ENCODE peak calls at places on chromosome 2, in ten cellular contexts. One of them, this sample, is unnamed.

GRCh38 chr2:103169856-103170255 is 408.0 kb downstream of the TMEM182 start:
- DNase-seq in C1 segment of cervical spinal cord: no peak
- DNase-seq in T-cell: no peak
- DNase-seq in kidney: no peak
- DNase-seq in NCI-H1105 treated with DMSO at 0.1 percent for 48 hours: no peak
- DNase-seq in brain microvascular endothelial cell: no peak
- DNase-seq in posterior cingulate gyrus: no peak
- DNase-seq in AG09309: no peak
- DNase-seq in NCI-H2081: no peak
- DNase-seq in NCI-H1930: no peak
- DNase-seq in this sample: no peak

GRCh38 chr2:227228061-227228667 is 63.7 kb downstream of the COL4A3 start:
- DNase-seq in C1 segment of cervical spinal cord: no peak
- DNase-seq in T-cell: no peak
- DNase-seq in kidney: peak
- DNase-seq in NCI-H1105 treated with DMSO at 0.1 percent for 48 hours: peak
- DNase-seq in brain microvascular endothelial cell: no peak
- DNase-seq in posterior cingulate gyrus: no peak
- DNase-seq in AG09309: no peak
- DNase-seq in NCI-H2081: peak
- DNase-seq in NCI-H1930: no peak
- DNase-seq in this sample: peak

GRCh38 chr2:215386566-215386965 is 49.3 kb downstream of the FN1 start:
- DNase-seq in C1 segment of cervical spinal cord: no peak
- DNase-seq in T-cell: no peak
- DNase-seq in kidney: no peak
- DNase-seq in NCI-H1105 treated with DMSO at 0.1 percent for 48 hours: no peak
- DNase-seq in brain microvascular endothelial cell: no peak
- DNase-seq in posterior cingulate gyrus: no peak
- DNase-seq in AG09309: no peak
- DNase-seq in NCI-H2081: no peak
- DNase-seq in NCI-H1930: no peak
- DNase-seq in this sample: no peak

GRCh38 chr2:241859436-241860183 is 916 bp upstream of the PDCD1 start:
- DNase-seq in C1 segment of cervical spinal cord: no peak
- DNase-seq in T-cell: no peak
- DNase-seq in kidney: peak
- DNase-seq in NCI-H1105 treated with DMSO at 0.1 percent for 48 hours: no peak
- DNase-seq in brain microvascular endothelial cell: no peak
- DNase-seq in posterior cingulate gyrus: peak
- DNase-seq in AG09309: no peak
- DNase-seq in NCI-H2081: no peak
- DNase-seq in NCI-H1930: no peak
- DNase-seq in this sample: no peak

GRCh38 chr2:40371525-40372277 is 80.2 kb downstream of the SLC8A1 start:
- DNase-seq in C1 segment of cervical spinal cord: no peak
- DNase-seq in T-cell: no peak
- DNase-seq in kidney: no peak
- DNase-seq in NCI-H1105 treated with DMSO at 0.1 percent for 48 hours: peak
- DNase-seq in brain microvascular endothelial cell: peak
- DNase-seq in posterior cingulate gyrus: peak
- DNase-seq in AG09309: no peak
- DNase-seq in NCI-H2081: peak
- DNase-seq in NCI-H1930: no peak
- DNase-seq in this sample: no peak

GRCh38 chr2:70960833-70961647 is 17.4 kb upstream of the ANKRD53 start:
- DNase-seq in C1 segment of cervical spinal cord: no peak
- DNase-seq in T-cell: no peak
- DNase-seq in kidney: no peak
- DNase-seq in NCI-H1105 treated with DMSO at 0.1 percent for 48 hours: no peak
- DNase-seq in brain microvascular endothelial cell: no peak
- DNase-seq in posterior cingulate gyrus: peak
- DNase-seq in AG09309: no peak
- DNase-seq in NCI-H2081: no peak
- DNase-seq in NCI-H1930: no peak
- DNase-seq in this sample: no peak

GRCh38 chr2:217789003-217789735 is 213.6 kb downstream of the TNS1 start:
- DNase-seq in C1 segment of cervical spinal cord: peak
- DNase-seq in T-cell: peak
- DNase-seq in kidney: peak
- DNase-seq in NCI-H1105 treated with DMSO at 0.1 percent for 48 hours: peak
- DNase-seq in brain microvascular endothelial cell: peak
- DNase-seq in posterior cingulate gyrus: peak
- DNase-seq in AG09309: no peak
- DNase-seq in NCI-H2081: peak
- DNase-seq in NCI-H1930: peak
- DNase-seq in this sample: no peak

GRCh38 chr2:228630786-228631185 is 449.3 kb upstream of the SPHKAP start:
- DNase-seq in C1 segment of cervical spinal cord: no peak
- DNase-seq in T-cell: no peak
- DNase-seq in kidney: no peak
- DNase-seq in NCI-H1105 treated with DMSO at 0.1 percent for 48 hours: no peak
- DNase-seq in brain microvascular endothelial cell: no peak
- DNase-seq in posterior cingulate gyrus: no peak
- DNase-seq in AG09309: no peak
- DNase-seq in NCI-H2081: no peak
- DNase-seq in NCI-H1930: no peak
- DNase-seq in this sample: no peak

GRCh38 chr2:213221962-213222361 is 62.3 kb upstream of the SPAG16 start:
- DNase-seq in C1 segment of cervical spinal cord: no peak
- DNase-seq in T-cell: no peak
- DNase-seq in kidney: no peak
- DNase-seq in NCI-H1105 treated with DMSO at 0.1 percent for 48 hours: no peak
- DNase-seq in brain microvascular endothelial cell: peak
- DNase-seq in posterior cingulate gyrus: no peak
- DNase-seq in AG09309: no peak
- DNase-seq in NCI-H2081: no peak
- DNase-seq in NCI-H1930: no peak
- DNase-seq in this sample: no peak

GRCh38 chr2:9354318-9354717 is 69.0 kb downstream of the ITGB1BP1 start:
- DNase-seq in C1 segment of cervical spinal cord: no peak
- DNase-seq in T-cell: no peak
- DNase-seq in kidney: no peak
- DNase-seq in NCI-H1105 treated with DMSO at 0.1 percent for 48 hours: no peak
- DNase-seq in brain microvascular endothelial cell: no peak
- DNase-seq in posterior cingulate gyrus: no peak
- DNase-seq in AG09309: no peak
- DNase-seq in NCI-H2081: no peak
- DNase-seq in NCI-H1930: no peak
- DNase-seq in this sample: no peak

GRCh38 chr2:40041983-40042382 is 262.9 kb upstream of the THUMPD2 start:
- DNase-seq in C1 segment of cervical spinal cord: no peak
- DNase-seq in T-cell: no peak
- DNase-seq in kidney: no peak
- DNase-seq in NCI-H1105 treated with DMSO at 0.1 percent for 48 hours: no peak
- DNase-seq in brain microvascular endothelial cell: peak
- DNase-seq in posterior cingulate gyrus: no peak
- DNase-seq in AG09309: peak
- DNase-seq in NCI-H2081: no peak
- DNase-seq in NCI-H1930: no peak
- DNase-seq in this sample: no peak

GRCh38 chr2:30958571-30959220 is 151.4 kb upstream of the CAPN13 start:
- DNase-seq in C1 segment of cervical spinal cord: no peak
- DNase-seq in T-cell: no peak
- DNase-seq in kidney: no peak
- DNase-seq in NCI-H1105 treated with DMSO at 0.1 percent for 48 hours: no peak
- DNase-seq in brain microvascular endothelial cell: no peak
- DNase-seq in posterior cingulate gyrus: no peak
- DNase-seq in AG09309: no peak
- DNase-seq in NCI-H2081: no peak
- DNase-seq in NCI-H1930: no peak
- DNase-seq in this sample: no peak

GRCh38 chr2:129936334-129936934 is 43.0 kb upstream of the RAB6C start:
- DNase-seq in C1 segment of cervical spinal cord: no peak
- DNase-seq in T-cell: peak
- DNase-seq in kidney: no peak
- DNase-seq in NCI-H1105 treated with DMSO at 0.1 percent for 48 hours: no peak
- DNase-seq in brain microvascular endothelial cell: no peak
- DNase-seq in posterior cingulate gyrus: no peak
- DNase-seq in AG09309: no peak
- DNase-seq in NCI-H2081: no peak
- DNase-seq in NCI-H1930: no peak
- DNase-seq in this sample: peak

GRCh38 chr2:67974564-67975430 is 88.0 kb downstream of the C1D start:
- DNase-seq in C1 segment of cervical spinal cord: peak
- DNase-seq in T-cell: no peak
- DNase-seq in kidney: peak
- DNase-seq in NCI-H1105 treated with DMSO at 0.1 percent for 48 hours: peak
- DNase-seq in brain microvascular endothelial cell: no peak
- DNase-seq in posterior cingulate gyrus: no peak
- DNase-seq in AG09309: no peak
- DNase-seq in NCI-H2081: peak
- DNase-seq in NCI-H1930: no peak
- DNase-seq in this sample: no peak

GRCh38 chr2:15531095-15531854 is 29.9 kb downstream of the NBAS start:
- DNase-seq in C1 segment of cervical spinal cord: no peak
- DNase-seq in T-cell: no peak
- DNase-seq in kidney: no peak
- DNase-seq in NCI-H1105 treated with DMSO at 0.1 percent for 48 hours: no peak
- DNase-seq in brain microvascular endothelial cell: no peak
- DNase-seq in posterior cingulate gyrus: no peak
- DNase-seq in AG09309: no peak
- DNase-seq in NCI-H2081: no peak
- DNase-seq in NCI-H1930: no peak
- DNase-seq in this sample: no peak

GRCh38 chr2:4914551-4914950 is 777.6 kb upstream of the SOX11 start:
- DNase-seq in C1 segment of cervical spinal cord: no peak
- DNase-seq in T-cell: no peak
- DNase-seq in kidney: no peak
- DNase-seq in NCI-H1105 treated with DMSO at 0.1 percent for 48 hours: no peak
- DNase-seq in brain microvascular endothelial cell: peak
- DNase-seq in posterior cingulate gyrus: no peak
- DNase-seq in AG09309: no peak
- DNase-seq in NCI-H2081: no peak
- DNase-seq in NCI-H1930: no peak
- DNase-seq in this sample: no peak

GRCh38 chr2:121532347-121532766 is 1.7 kb downstream of the RNU4ATAC start:
- DNase-seq in C1 segment of cervical spinal cord: no peak
- DNase-seq in T-cell: no peak
- DNase-seq in kidney: no peak
- DNase-seq in NCI-H1105 treated with DMSO at 0.1 percent for 48 hours: no peak
- DNase-seq in brain microvascular endothelial cell: peak
- DNase-seq in posterior cingulate gyrus: no peak
- DNase-seq in AG09309: no peak
- DNase-seq in NCI-H2081: peak
- DNase-seq in NCI-H1930: no peak
- DNase-seq in this sample: peak

GRCh38 chr2:214542251-214542650 is 131.4 kb downstream of the VWC2L start:
- DNase-seq in C1 segment of cervical spinal cord: no peak
- DNase-seq in T-cell: no peak
- DNase-seq in kidney: no peak
- DNase-seq in NCI-H1105 treated with DMSO at 0.1 percent for 48 hours: no peak
- DNase-seq in brain microvascular endothelial cell: no peak
- DNase-seq in posterior cingulate gyrus: no peak
- DNase-seq in AG09309: no peak
- DNase-seq in NCI-H2081: no peak
- DNase-seq in NCI-H1930: no peak
- DNase-seq in this sample: no peak

This sample was measured in DMS 273 treated with DMSO at 0.1 percent for 48 hours.